ENCODE peak calls at places on chromosomes 11 and 22, in five cellular contexts. X, T, D, N and V are unnamed samples.

GRCh38 chr22:33271390-33272161 is 213.4 kb upstream of the SYN3 start:
- DNase-seq in T (no peak), X (no peak), N (no peak), D (no peak), V (no peak)

GRCh38 chr22:30228509-30229359 is 17.8 kb downstream of the LIF start:
- DNase-seq in D (peak), N (no peak), X (no peak), T (no peak), V (no peak)

GRCh38 chr11:35800970-35801953 is 138.7 kb downstream of the TRIM44 start:
- DNase-seq in X (no peak), N (no peak), T (no peak), D (no peak), V (no peak)

GRCh38 chr11:9752091-9752490 is 88.2 kb downstream of the SWAP70 start:
- DNase-seq in T (no peak), N (no peak), D (no peak), X (no peak), V (no peak)

GRCh38 chr22:46622081-46622521 is 1.9 kb downstream of the GRAMD4 start:
- DNase-seq in T (no peak), D (no peak), X (no peak), N (no peak), V (no peak)

GRCh38 chr11:114596175-114596919 is 761 bp upstream of the NXPE4 start:
- DNase-seq in X (no peak), N (no peak), D (no peak), T (no peak), V (no peak)

GRCh38 chr22:33519974-33520903 is 400.0 kb downstream of the LARGE1 start:
- DNase-seq in X (no peak), D (no peak), T (no peak), N (no peak), V (no peak)

GRCh38 chr11:5275369-5276110 is 5.8 kb upstream of the HBE1 start:
- DNase-seq in T (no peak), N (no peak), X (no peak), D (no peak), V (no peak)

GRCh38 chr11:78220218-78221157 is 31.8 kb downstream of the USP35 start:
- DNase-seq in T (no peak), X (peak), D (no peak), N (no peak), V (no peak)

GRCh38 chr11:117072517-117073218 is 25.6 kb downstream of the SIK3 start:
- DNase-seq in D (peak), X (no peak), T (peak), N (no peak), V (no peak)

GRCh38 chr22:41560095-41560487 is 719 bp upstream of the CSDC2 start:
- DNase-seq in T (no peak), D (no peak), X (no peak), N (no peak), V (no peak)

GRCh38 chr11:91981995-91982394 is 242.6 kb upstream of the FAT3 start:
- DNase-seq in X (no peak), D (peak), T (peak), N (no peak), V (no peak)

DNA sequence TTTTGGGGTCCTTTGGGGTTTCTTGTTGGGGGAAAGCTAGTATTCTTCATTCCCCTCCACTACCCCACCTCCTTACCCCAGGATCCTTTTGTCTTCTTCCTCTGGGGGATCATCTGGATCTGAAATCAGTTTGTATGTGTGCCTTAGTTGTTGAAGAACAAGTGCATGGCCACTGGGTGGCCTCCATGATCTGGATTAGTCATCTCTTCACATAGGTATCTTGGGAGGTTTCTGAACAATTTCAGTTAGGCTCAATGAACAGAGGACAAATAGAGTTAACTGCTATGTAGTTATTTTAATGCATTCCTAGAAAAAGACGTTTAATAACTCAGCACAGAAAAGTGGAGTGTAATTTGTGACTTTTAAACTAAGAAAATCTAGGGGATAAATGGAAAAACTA is 7.1 kb upstream of the VWA5A start:
- DNase-seq in T (no peak), X (no peak), D (peak), N (no peak), V (no peak)
- TF ChIP-seq CTCF in T (peak), X (no peak), D (no peak), N (peak), V (no peak)

DNA sequence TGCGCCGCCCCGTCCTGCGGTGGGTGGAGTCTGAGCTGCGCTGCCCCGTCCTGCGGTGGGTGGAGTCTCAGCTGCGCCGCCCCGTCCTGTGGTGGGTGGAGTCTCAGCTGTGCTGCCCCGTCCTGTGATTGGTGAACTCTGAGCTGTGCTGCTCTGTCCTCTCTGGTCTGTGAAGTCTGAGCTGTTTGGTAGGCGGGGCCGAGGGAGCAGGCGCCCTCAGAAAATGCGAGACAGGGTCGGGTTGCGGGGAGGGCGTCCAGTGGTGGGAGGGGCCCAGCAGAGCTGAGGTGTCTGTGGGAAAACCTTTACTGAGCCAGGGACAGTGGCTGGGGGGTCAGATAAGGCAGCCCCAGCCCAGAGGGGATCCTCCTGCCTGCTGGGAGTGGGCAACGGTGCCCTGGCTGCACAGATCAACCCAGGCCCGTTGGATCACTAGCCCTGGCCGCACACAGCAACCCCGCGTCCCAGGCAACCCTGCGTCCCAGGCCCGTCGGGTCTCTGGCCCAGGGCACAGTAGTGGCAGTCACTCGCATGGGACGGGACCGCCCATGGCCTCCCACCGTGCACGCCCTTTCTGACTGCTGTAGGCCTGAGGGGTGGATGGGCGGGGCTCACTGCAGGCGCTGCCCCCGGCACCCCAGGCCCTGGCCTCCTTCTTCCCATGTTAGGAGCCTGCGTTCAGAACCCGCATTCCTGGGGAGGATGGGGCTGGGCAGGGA is 22.8 kb downstream of the BRSK2 start:
- DNase-seq in X (no peak), D (no peak), T (no peak), N (no peak), V (no peak)
- TF ChIP-seq CTCF in X (no peak), D (no peak), T (no peak), N (no peak), V (no peak)

DNA sequence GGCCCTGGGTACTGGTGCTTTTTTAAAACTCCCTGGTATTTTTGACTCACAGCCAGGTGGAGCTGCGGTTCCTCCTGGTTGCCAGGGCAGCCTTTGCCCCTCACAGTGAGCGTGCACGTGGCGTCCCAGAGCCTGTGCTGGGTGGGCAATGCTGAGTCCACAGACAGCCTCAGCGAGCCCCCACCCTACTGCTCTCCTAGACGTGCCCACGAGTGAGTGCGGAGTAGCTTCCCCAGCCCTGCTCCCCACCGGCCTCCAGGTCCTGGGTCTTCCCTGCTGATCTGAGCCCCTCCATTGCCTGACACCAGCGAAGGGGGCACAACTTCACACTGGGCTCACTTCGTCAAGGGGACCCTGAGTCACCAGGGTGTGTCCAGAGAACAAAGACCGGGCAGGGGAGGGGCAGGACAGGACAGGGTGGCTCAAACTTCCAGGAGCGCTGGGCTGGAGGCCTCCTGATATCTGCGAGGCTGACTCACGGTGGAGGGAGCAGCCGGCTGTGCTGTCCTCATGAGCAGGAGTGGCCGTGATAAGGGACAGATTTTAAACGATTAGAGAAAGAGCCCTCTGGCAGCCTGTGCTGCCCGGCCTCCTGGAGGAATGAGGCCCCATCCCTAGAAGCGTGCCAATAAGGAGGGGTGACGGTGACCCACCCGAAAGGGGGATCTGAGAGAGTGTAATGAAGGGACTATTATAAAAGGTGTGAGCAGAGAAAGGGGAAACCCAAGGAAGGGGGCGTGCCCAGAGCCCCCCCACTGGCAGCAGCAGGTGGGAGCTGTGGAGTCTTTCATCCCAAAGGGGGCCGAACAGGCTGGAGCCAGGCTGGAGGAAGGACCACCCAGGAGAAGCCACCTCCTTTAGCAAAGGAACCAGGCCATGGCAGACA is 129.3 kb upstream of the FGF3 start:
- DNase-seq in X (no peak), N (no peak), T (no peak), D (peak), V (no peak)
- TF ChIP-seq CTCF in X (no peak), N (no peak), T (no peak), D (no peak), V (no peak)

GRCh38 chr11:63970902-63971301 is 3.5 kb upstream of the COX8A start:
- DNase-seq in N (no peak), D (no peak), T (no peak), X (no peak), V (no peak)

GRCh38 chr11:63979426-63979825 is 5.0 kb downstream of the COX8A start:
- DNase-seq in T (no peak), D (no peak), X (no peak), N (no peak), V (no peak)

GRCh38 chr11:63978551-63979235 is 4.3 kb downstream of the COX8A start:
- DNase-seq in T (no peak), N (no peak), D (no peak), X (no peak), V (no peak)

DNA sequence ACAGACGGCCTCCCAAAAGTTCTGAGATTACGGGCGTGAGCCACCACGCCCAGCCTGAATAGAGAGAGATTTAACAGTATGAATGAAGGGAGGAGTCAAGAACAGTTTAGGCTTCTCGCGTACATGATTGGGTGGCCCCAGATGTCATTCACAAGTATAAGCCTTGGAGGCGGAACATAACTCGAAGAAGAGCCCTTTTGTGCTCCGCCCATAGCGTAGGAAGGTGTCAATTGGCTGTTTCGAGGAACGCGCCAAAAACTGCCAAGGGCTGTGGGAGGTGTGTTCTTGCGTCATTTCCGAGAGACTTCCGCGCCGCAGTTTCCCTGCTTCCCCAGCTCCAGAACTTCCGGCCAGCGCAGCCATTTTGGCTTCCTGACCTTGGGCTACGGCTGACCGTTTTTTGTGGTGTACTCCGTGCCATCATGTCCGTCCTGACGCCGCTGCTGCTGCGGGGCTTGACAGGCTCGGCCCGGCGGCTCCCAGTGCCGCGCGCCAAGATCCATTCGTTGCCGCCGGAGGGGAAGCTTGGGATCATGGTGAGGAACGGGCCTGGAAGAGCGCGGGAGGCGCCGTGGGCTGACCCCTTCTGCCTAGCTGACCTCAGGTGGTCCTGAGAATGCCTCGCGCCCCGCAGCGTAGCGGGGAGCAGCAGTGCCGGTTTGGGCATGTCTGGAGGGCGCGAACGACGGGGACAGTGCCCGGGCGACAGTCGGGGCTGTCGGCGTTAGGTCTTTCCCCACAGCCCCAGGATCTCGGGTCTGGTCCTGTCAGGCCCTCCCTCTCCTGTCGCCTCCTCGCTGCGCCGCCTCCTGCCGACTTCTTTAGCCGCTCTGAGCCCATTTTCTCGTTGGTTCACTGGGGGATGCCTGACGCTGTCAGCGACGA is at the start of gene COX8A:
- DNase-seq in T (peak), X (peak), D (peak), N (peak), V (peak)
- TF ChIP-seq CTCF in T (peak), X (no peak), D (no peak), N (no peak), V (no peak)

GRCh38 chr11:134636071-134636470 is 224.0 kb upstream of the B3GAT1 start:
- DNase-seq in T (no peak), D (no peak), X (peak), N (no peak), V (peak)

GRCh38 chr11:134637091-134638015 is 225.3 kb upstream of the B3GAT1 start:
- DNase-seq in X (peak), D (no peak), T (no peak), N (no peak), V (no peak)

GRCh38 chr11:134632347-134633119 is 220.5 kb upstream of the B3GAT1 start:
- DNase-seq in T (no peak), X (peak), D (no peak), N (no peak), V (peak)

GRCh38 chr11:134633276-134633675 is 221.2 kb upstream of the B3GAT1 start:
- DNase-seq in T (no peak), D (no peak), N (no peak), X (peak), V (peak)

GRCh38 chr11:134634897-134635831 is 223.1 kb upstream of the B3GAT1 start:
- DNase-seq in X (peak), T (no peak), N (no peak), D (no peak), V (peak)
- TF ChIP-seq CTCF in X (no peak), T (no peak), N (no peak), D (no peak), V (no peak)